ENCODE peak calls at places on chromosomes 7 and 10, in five cellular contexts. C is NCI-H1092 treated with DMSO at 0.1 percent for 48 hours, A is nephron progenitor cell, R is NCI-H1417 treated with DMSO at 0.1 percent for 48 hours, V is KG1. Q is an unnamed sample.

GRCh38 chr7:12731214-12731656 is 43.8 kb downstream of the ARL4A start:
- DNase-seq in C (no peak), A (no peak), R (no peak), V (no peak), Q (peak)

GRCh38 chr10:96673318-96674099 is 46.8 kb downstream of the PIK3AP1 start:
- DNase-seq in V (peak), C (no peak), A (peak), R (no peak), Q (peak)

GRCh38 chr10:47365561-47365960 is 17.4 kb downstream of the RBP3 start:
- DNase-seq in V (no peak), R (no peak), A (no peak), C (no peak), Q (no peak)

GRCh38 chr7:55214707-55215106 is 150.4 kb upstream of the LANCL2 start:
- DNase-seq in A (no peak), R (no peak), C (no peak), V (no peak), Q (no peak)

GRCh38 chr10:61480226-61480625 is 27.0 kb upstream of the TMEM26 start:
- DNase-seq in R (no peak), V (no peak), C (no peak), A (no peak), Q (no peak)

GRCh38 chr7:115097175-115097671 is 175.3 kb downstream of the MDFIC start:
- DNase-seq in A (no peak), C (no peak), R (no peak), V (no peak), Q (peak)

GRCh38 chr7:2245883-2246679 is 4.1 kb downstream of the NUDT1 start:
- DNase-seq in R (no peak), C (no peak), V (peak), A (no peak), Q (no peak)

GRCh38 chr7:95549818-95550529 is 46.3 kb downstream of the PDK4 start:
- DNase-seq in A (no peak), C (peak), R (no peak), V (no peak), Q (peak)

GRCh38 chr10:62817120-62817762 is 1.1 kb upstream of the EGR2 start:
- DNase-seq in C (no peak), A (peak), V (no peak), R (no peak), Q (no peak)

GRCh38 chr10:120559800-120560199 is 102.8 kb downstream of the PLPP4 start:
- DNase-seq in V (no peak), C (no peak), R (no peak), A (no peak), Q (no peak)

GRCh38 chr7:8283968-8284367 is 22.0 kb upstream of the ICA1 start:
- DNase-seq in A (no peak), V (no peak), R (no peak), C (no peak), Q (no peak)

GRCh38 chr10:52447931-52448353 is 133.9 kb downstream of the DKK1 start:
- DNase-seq in A (no peak), R (no peak), C (no peak), V (no peak), Q (peak)

GRCh38 chr10:121437596-121437995 is 160.6 kb downstream of the FGFR2 start:
- DNase-seq in V (no peak), R (no peak), C (peak), A (peak), Q (no peak)

GRCh38 chr10:111890046-111890445 is 293.5 kb downstream of the GPAM start:
- DNase-seq in C (no peak), A (no peak), V (no peak), R (no peak), Q (no peak)

GRCh38 chr10:122044713-122045112 is 55.8 kb downstream of the TACC2 start:
- DNase-seq in R (no peak), C (no peak), A (no peak), V (no peak), Q (peak)

GRCh38 chr7:468681-469590 is 50.7 kb downstream of the PDGFA start:
- DNase-seq in R (no peak), V (peak), C (no peak), A (no peak), Q (peak)

Q was measured in fibroblast of villous mesenchyme.